ENCODE peak calls at places on chromosomes 12 and 14, in four cellular contexts. S is WTC11, E is HepG2, O is HEK293T. Q is an unnamed sample.

GRCh38 chr12:112409064-112409905 is at the start of gene RPL6:
- DNase-seq in E (peak; percentile 96), O (peak; percentile 87), S (peak; percentile 66), Q (peak; percentile 89)

GRCh38 chr14:54669759-54670630 is 103.1 kb downstream of the SAMD4A start:
- DNase-seq in E (no peak), O (no peak), S (no peak), Q (no peak)

GRCh38 chr14:64971890-64972785 is at the start of gene RAB15:
- DNase-seq in S (peak; percentile 43), O (peak; percentile 62), E (no peak), Q (peak; percentile 22)

GRCh38 chr12:113403435-113404415 is at the start of gene SDS:
- DNase-seq in S (no peak), E (no peak), O (no peak), Q (peak; percentile 42)

GRCh38 chr12:38544357-38545066 is 227.9 kb downstream of the ALG10B start:
- DNase-seq in E (no peak), O (peak; percentile 9), S (peak; percentile 62), Q (no peak)

GRCh38 chr12:52168019-52168717 is 23.6 kb downstream of the KRT80 start:
- DNase-seq in S (no peak), O (no peak), E (peak; percentile 44), Q (no peak)

GRCh38 chr12:89245090-89245489 is 107.2 kb downstream of the DUSP6 start:
- DNase-seq in E (no peak), O (no peak), S (no peak), Q (no peak)

GRCh38 chr14:97723834-97724770 is 926.9 kb downstream of the VRK1 start:
- DNase-seq in S (no peak), O (no peak), E (no peak), Q (no peak)

GRCh38 chr12:34398706-34399630 is 376.7 kb downstream of the ALG10 start:
- DNase-seq in E (no peak), O (no peak), S (peak; percentile 2), Q (no peak)

GRCh38 chr12:53757095-53757770 is 5.5 kb upstream of the CISTR start:
- DNase-seq in O (peak; percentile 88), E (peak; percentile 44), S (peak; percentile 97), Q (peak; percentile 87)

GRCh38 chr12:116135209-116135930 is 142.1 kb downstream of the MED13L start:
- DNase-seq in S (no peak), O (no peak), E (peak; percentile 28), Q (no peak)

GRCh38 chr12:41361791-41362190 is 173.7 kb downstream of the PDZRN4 start:
- DNase-seq in E (no peak), S (no peak), O (no peak), Q (no peak)
- TF ChIP-seq ELF4 in E (no peak), S (no peak), O (no peak), Q (no peak)

GRCh38 chr12:104886418-104887401 is 71.4 kb downstream of the SLC41A2 start:
- DNase-seq in S (no peak), O (no peak), E (no peak), Q (no peak)
- TF ChIP-seq ELF4 in S (no peak), O (no peak), E (no peak), Q (no peak)

DNA sequence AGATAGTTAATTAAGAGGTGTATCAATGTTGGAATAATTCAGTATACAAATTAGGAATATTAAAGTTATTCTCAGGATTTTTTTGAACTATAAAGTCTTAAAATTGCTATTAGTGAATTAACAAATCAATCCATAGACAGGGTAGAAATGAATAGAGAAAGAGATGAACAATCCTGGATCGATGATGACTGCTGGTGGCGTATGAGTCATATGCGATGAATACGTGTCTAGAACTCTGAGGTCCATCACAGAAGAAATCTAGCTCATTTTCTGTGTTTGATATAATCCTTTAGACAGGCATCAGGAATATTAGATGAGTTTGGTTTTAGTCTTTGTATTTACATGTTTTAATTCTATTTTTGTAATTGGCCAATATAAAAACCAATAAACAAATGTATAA is 85.4 kb upstream of the RTL1 start:
- DNase-seq in E (no peak), O (no peak), S (no peak), Q (no peak)
- TF ChIP-seq ELF4 in E (no peak), O (no peak), S (no peak), Q (no peak)

GRCh38 chr12:96303656-96304055 is 96.6 kb downstream of the CDK17 start:
- DNase-seq in E (no peak), S (no peak), O (no peak), Q (no peak)
- TF ChIP-seq ELF4 in E (no peak), S (no peak), O (no peak), Q (no peak)

DNA sequence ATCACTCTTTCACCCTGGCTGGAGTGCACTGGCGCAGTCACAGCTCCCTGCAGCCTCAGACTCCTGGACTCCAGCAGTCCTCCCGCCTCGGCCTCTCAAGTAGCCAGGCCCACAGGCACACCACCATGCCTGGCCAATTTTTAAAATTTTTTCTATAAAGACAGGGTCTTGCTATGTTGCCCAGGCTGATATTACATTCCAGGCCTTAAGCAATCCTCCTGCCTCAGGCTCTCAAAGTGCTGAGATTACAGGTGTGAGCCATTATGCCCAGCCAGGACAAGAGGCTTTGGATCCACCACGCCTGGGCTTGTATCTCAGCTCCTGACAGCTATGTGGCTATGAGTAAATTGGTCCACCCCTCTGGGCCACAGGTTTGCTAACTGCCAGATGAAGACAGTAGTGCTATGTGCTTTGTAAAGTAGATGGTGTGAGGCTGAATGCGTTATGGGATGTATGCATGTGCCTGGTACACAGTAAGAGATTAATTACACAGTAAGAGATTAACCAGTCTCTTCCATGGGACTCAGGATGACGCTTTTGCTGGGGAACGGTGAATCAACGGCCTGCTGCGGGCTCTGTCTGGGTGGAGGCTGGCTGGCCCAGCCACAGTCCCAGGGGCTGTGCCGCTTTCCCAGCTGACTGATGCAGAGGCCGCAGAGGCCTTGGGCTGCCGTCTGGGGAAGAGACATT is 53.3 kb upstream of the NCOR2 start:
- DNase-seq in E (no peak), S (no peak), O (no peak), Q (no peak)
- TF ChIP-seq ELF4 in E (no peak), S (no peak), O (no peak), Q (no peak)

DNA sequence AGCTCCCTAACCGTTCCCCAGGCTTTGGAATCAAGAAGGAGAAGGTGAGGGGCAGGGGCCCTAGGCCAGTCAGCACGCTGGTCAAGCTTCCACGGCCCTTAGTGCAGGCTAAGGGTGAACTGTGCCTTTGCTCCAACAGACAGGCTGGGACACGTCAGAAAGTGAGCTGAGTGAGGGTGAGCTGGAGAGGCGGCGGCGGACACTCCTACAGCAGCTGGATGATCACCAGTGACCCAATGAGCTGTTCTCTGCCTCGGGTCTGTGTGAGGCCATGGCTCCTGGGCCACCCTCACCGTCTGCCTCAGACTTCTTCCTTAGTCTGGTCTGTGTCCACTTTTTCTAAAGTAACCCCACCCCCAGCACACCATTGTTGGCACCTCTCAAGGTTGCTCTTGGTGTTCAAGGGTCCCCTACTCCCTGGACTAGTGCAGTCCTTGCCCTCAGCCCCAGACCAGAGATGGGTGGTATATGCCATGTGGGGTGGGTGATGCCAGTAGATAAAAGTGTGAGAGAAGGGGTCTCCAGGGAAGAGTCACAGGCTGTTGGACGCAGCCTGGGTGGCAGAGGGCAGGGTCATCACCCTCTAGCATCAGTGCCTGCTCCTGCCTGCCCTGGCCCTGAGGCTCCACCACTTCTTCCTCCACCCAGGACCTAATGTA is 20.7 kb downstream of the PRPF40B start:
- DNase-seq in E (no peak), O (no peak), S (no peak), Q (no peak)
- TF ChIP-seq ELF4 in E (no peak), O (no peak), S (no peak), Q (no peak)

GRCh38 chr12:130878193-130879185 is 6.6 kb downstream of the RAN start:
- DNase-seq in O (no peak), E (no peak), S (no peak), Q (peak; percentile 25)
- TF ChIP-seq ELF4 in O (no peak), E (no peak), S (no peak), Q (no peak)

DNA sequence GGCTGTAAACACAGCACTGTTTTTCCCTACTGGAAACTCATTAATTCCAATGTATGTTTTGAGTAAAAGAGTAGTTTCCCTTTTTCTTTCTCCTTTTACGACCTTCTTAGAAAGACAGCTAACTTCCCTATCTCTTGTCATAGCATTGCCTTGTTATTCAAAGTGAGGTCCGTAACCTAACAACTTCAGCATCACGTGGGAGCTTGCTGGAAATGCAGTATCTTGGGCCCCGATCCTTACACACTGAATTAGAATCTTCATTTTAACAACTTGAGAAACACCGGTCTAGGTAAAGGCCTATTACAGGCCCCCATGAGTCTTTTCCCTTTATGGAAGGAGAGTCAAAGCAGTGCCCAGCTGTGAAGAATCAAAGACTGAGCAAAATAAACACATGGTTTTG is 230.7 kb upstream of the PRKD1 start:
- DNase-seq in S (no peak), O (no peak), E (no peak), Q (no peak)
- TF ChIP-seq ELF4 in S (no peak), O (no peak), E (no peak), Q (no peak)

GRCh38 chr12:92745874-92746553 is 43.2 kb downstream of the PLEKHG7 start:
- DNase-seq in S (no peak), O (no peak), E (no peak), Q (no peak)
- TF ChIP-seq ELF4 in S (no peak), O (no peak), E (no peak), Q (no peak)